ENCODE peak calls at places on chromosomes 13 and 19, in five cellular contexts. W is nephron progenitor cell, M is stomach, N is NCI-H2107, Q is breast epithelium. S is an unnamed sample.

GRCh38 chr19:872266-872951 is 12.9 kb downstream of the CFD start:
- DNase-seq in W (peak; percentile 65), M (peak; percentile 68), N (no peak), Q (no peak), S (peak; percentile 68)

GRCh38 chr19:55489711-55490477 is 1.7 kb downstream of the SSC5D start:
- DNase-seq in W (no peak), M (no peak), N (no peak), Q (no peak), S (no peak)

GRCh38 chr19:45598267-45599011 is 3.6 kb downstream of the GPR4 start:
- DNase-seq in W (no peak), M (no peak), N (no peak), Q (no peak), S (no peak)

GRCh38 chr13:41276824-41277223 is 13.4 kb upstream of the MTRF1 start:
- DNase-seq in W (no peak), M (no peak), N (no peak), Q (no peak), S (no peak)

GRCh38 chr19:45468159-45468651 is 409 bp downstream of the FOSB start:
- DNase-seq in W (peak; percentile 49), M (peak; percentile 35), N (no peak), Q (no peak), S (no peak)

GRCh38 chr13:109333893-109334651 is 452.3 kb downstream of the IRS2 start:
- DNase-seq in W (no peak), M (no peak), N (no peak), Q (no peak), S (no peak)

GRCh38 chr13:43822969-43823368 is 36.2 kb upstream of the ENOX1 start:
- DNase-seq in W (no peak), M (no peak), N (no peak), Q (no peak), S (no peak)

GRCh38 chr13:87087741-87088140 is 583.4 kb upstream of the SLITRK5 start:
- DNase-seq in W (no peak), M (no peak), N (no peak), Q (no peak), S (no peak)

GRCh38 chr13:40193290-40194203 is 472.9 kb downstream of the FOXO1 start:
- DNase-seq in W (no peak), M (no peak), N (no peak), Q (no peak), S (no peak)

GRCh38 chr19:2266183-2266993 is 10.2 kb upstream of the JSRP1 start:
- DNase-seq in W (no peak), M (peak; percentile 93), N (no peak), Q (peak; percentile 84), S (no peak)

GRCh38 chr13:87280139-87280538 is 391.0 kb upstream of the SLITRK5 start:
- DNase-seq in W (no peak), M (no peak), N (no peak), Q (no peak), S (no peak)

GRCh38 chr13:40790232-40790631 is 821 bp downstream of the SLC25A15 start:
- DNase-seq in W (no peak), M (no peak), N (no peak), Q (no peak), S (no peak)

GRCh38 chr19:15315101-15315500 is 17.2 kb downstream of the BRD4 start:
- DNase-seq in W (no peak), M (no peak), N (peak; percentile 68), Q (no peak), S (no peak)

GRCh38 chr13:114118763-114119123 is 13.7 kb downstream of the RASA3 start:
- DNase-seq in W (no peak), M (no peak), N (no peak), Q (no peak), S (no peak)

GRCh38 chr13:45367995-45368394 is 27.0 kb upstream of the TPT1 start:
- DNase-seq in W (no peak), M (no peak), N (no peak), Q (no peak), S (no peak)

GRCh38 chr13:49456156-49456555 is 12.1 kb downstream of the SETDB2 start:
- DNase-seq in W (no peak), M (no peak), N (no peak), Q (no peak), S (no peak)

GRCh38 chr13:59906413-59907027 is 257.2 kb downstream of the DIAPH3 start:
- DNase-seq in W (peak; percentile 4), M (no peak), N (peak; percentile 1), Q (no peak), S (no peak)

GRCh38 chr19:31392514-31392913 is 43.3 kb upstream of the TSHZ3 start:
- DNase-seq in W (no peak), M (no peak), N (no peak), Q (no peak), S (no peak)

GRCh38 chr13:86882835-86883234 is 788.3 kb upstream of the SLITRK5 start:
- DNase-seq in W (no peak), M (no peak), N (no peak), Q (no peak), S (no peak)

GRCh38 chr19:2477732-2478191 is 1.8 kb downstream of the GADD45B start:
- DNase-seq in W (no peak), M (no peak), N (no peak), Q (no peak), S (no peak)

GRCh38 chr13:113489549-113490495 is 689 bp downstream of the DCUN1D2 start:
- DNase-seq in W (peak; percentile 31), M (peak; percentile 38), N (no peak), Q (no peak), S (no peak)